ENCODE peak calls at places on chromosomes 7 and 10, in ten cellular contexts. H is astrocyte, Z is neural progenitor cell, M is astrocyte of the spinal cord, L is fibroblast of mammary gland, F is BJ, P is esophagus muscularis mucosa, E is uterus, X is tibial artery, D is heart left ventricle. A is an unnamed sample.
A peak's percentile ranks its signal among the peaks of the same experiment; 100 is the strongest.

GRCh38 chr7:128447944-128448556 is 7.6 kb upstream of the HILPDA start:
- DNase-seq in D (no peak), L (no peak), F (no peak), M (no peak), H (no peak), X (no peak), E (no peak), Z (no peak), P (peak; percentile 75), A (no peak)

GRCh38 chr7:128906766-128907559 is 3.5 kb downstream of the KCP start:
- DNase-seq in M (no peak), E (no peak), P (no peak), L (no peak), D (peak; percentile 17), Z (no peak), H (no peak), F (no peak), X (no peak), A (no peak)

GRCh38 chr7:91759205-91759863 is 121.2 kb downstream of the MTERF1 start:
- DNase-seq in E (no peak), H (peak; percentile 22), D (no peak), Z (peak; percentile 38), F (no peak), L (peak; percentile 40), M (peak; percentile 50), P (no peak), X (no peak), A (peak; percentile 64)

GRCh38 chr10:19699299-19699698 is 116.9 kb upstream of the PLXDC2 start:
- DNase-seq in E (no peak), M (no peak), P (no peak), L (no peak), X (no peak), F (no peak), D (no peak), Z (no peak), H (no peak), A (no peak)

GRCh38 chr10:43076311-43076875 is 476 bp upstream of the RET start:
- DNase-seq in P (no peak), H (no peak), E (no peak), D (no peak), M (peak; percentile 3), L (no peak), F (no peak), Z (peak; percentile 68), X (no peak), A (no peak)

GRCh38 chr7:29639887-29640600 is 76.4 kb downstream of the PRR15 start:
- DNase-seq in P (peak; percentile 77), D (no peak), F (no peak), M (no peak), Z (no peak), H (no peak), X (no peak), L (no peak), E (no peak), A (no peak)

GRCh38 chr7:100803398-100804161 is 23.7 kb downstream of the EPHB4 start:
- DNase-seq in D (peak; percentile 85), M (peak; percentile 88), X (peak; percentile 81), P (peak; percentile 96), F (peak; percentile 39), E (peak; percentile 93), Z (peak; percentile 84), H (peak; percentile 75), L (peak; percentile 88), A (peak; percentile 89)

GRCh38 chr10:72637398-72637857 is 11.5 kb upstream of the MICU1 start:
- DNase-seq in H (peak; percentile 77), M (peak; percentile 52), F (peak; percentile 8), L (peak; percentile 88), X (peak; percentile 37), Z (no peak), D (peak; percentile 70), P (no peak), E (no peak), A (peak; percentile 52)

GRCh38 chr10:35758086-35758485 is 116.0 kb upstream of the FZD8 start:
- DNase-seq in P (peak; percentile 68), H (no peak), X (peak; percentile 71), M (no peak), D (peak; percentile 46), Z (no peak), E (no peak), F (no peak), L (peak; percentile 56), A (peak; percentile 53)

GRCh38 chr7:45421096-45421495 is 153.1 kb upstream of the ADCY1 start:
- DNase-seq in E (no peak), X (no peak), F (no peak), M (peak; percentile 42), P (no peak), Z (no peak), D (no peak), H (peak; percentile 56), L (peak; percentile 77), A (peak; percentile 22)

GRCh38 chr10:114174462-114175190 is 623 bp upstream of the CCDC186 start:
- DNase-seq in E (peak; percentile 45), D (peak; percentile 77), P (peak; percentile 92), L (peak; percentile 79), F (no peak), X (peak; percentile 73), Z (peak; percentile 43), H (peak; percentile 9), M (peak; percentile 26), A (peak; percentile 84)

GRCh38 chr7:77542399-77542798 is 5.3 kb downstream of the PTPN12 start:
- DNase-seq in F (no peak), H (peak; percentile 5), L (peak; percentile 50), D (no peak), M (no peak), Z (no peak), P (no peak), E (no peak), X (no peak), A (no peak)

GRCh38 chr7:77540402-77540822 is 3.3 kb downstream of the PTPN12 start:
- DNase-seq in Z (no peak), D (no peak), H (no peak), L (no peak), F (no peak), X (no peak), M (no peak), P (no peak), E (no peak), A (no peak)

GRCh38 chr7:77544523-77544922 is 7.4 kb downstream of the PTPN12 start:
- DNase-seq in E (no peak), M (no peak), F (no peak), Z (no peak), X (no peak), D (no peak), P (no peak), H (no peak), L (no peak), A (no peak)

GRCh38 chr7:77542895-77543294 is 5.8 kb downstream of the PTPN12 start:
- DNase-seq in M (no peak), X (no peak), E (no peak), D (no peak), Z (no peak), P (no peak), H (no peak), L (no peak), F (no peak), A (no peak)

DNA sequence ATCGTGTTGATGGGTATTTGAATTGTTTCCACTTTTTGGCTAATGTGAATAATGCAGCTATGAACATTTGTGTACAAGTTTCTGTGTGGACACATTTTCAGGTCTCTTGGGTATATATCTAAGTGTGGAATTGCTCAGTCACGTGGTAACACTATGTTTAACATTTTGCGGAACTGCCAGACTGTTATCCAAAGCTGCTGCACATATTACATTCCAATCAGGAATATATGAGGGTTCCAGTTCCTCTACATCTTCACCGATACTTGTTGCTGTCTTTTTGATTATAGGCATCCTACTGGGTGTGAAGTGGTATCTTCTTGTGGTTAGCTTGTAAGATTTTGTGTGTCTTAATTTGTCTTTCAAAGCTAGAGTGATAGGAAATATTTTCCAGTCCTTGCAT is 6.8 kb downstream of the PTPN12 start:
- DNase-seq in L (no peak), D (no peak), E (no peak), M (no peak), P (no peak), H (no peak), X (no peak), F (no peak), Z (no peak), A (no peak)
- H3K4me3 ChIP-seq in L (no peak overlapping the region), D (no peak overlapping the region), E (no peak overlapping the region), M (no peak overlapping the region), P (no peak overlapping the region), H (no peak overlapping the region), X (no peak overlapping the region), F (no peak overlapping the region), Z (no peak overlapping the region), A (no peak overlapping the region)

GRCh38 chr10:9766762-9767161 is 1250.9 kb upstream of the CELF2 start:
- DNase-seq in X (no peak), M (no peak), P (no peak), H (no peak), Z (no peak), D (no peak), L (no peak), F (no peak), E (no peak), A (peak; percentile 29)
- TF ChIP-seq CTCF in X (no peak), M (peak; percentile 33), P (no peak), H (no peak), Z (peak; percentile 37), D (no peak), L (peak; percentile 16), F (no peak), E (no peak), A (peak; percentile 37)

GRCh38 chr7:73945022-73945421 is 83.0 kb upstream of the ELN start:
- DNase-seq in P (no peak), M (no peak), X (no peak), D (no peak), H (no peak), Z (no peak), L (no peak), F (no peak), E (no peak), A (no peak)

GRCh38 chr7:73941836-73942551 is 81.0 kb downstream of the TMEM270 start:
- DNase-seq in E (no peak), Z (no peak), D (no peak), M (peak; percentile 40), H (peak; percentile 84), F (peak; percentile 31), X (no peak), L (peak; percentile 81), P (no peak), A (no peak)

GRCh38 chr7:73937014-73937413 is 76.1 kb downstream of the TMEM270 start:
- DNase-seq in H (no peak), F (no peak), L (peak; percentile 30), Z (no peak), P (no peak), D (no peak), E (no peak), X (no peak), M (no peak), A (no peak)

GRCh38 chr7:73939528-73939927 is 78.6 kb downstream of the TMEM270 start:
- DNase-seq in F (no peak), M (no peak), H (no peak), X (no peak), P (no peak), D (no peak), L (no peak), Z (no peak), E (no peak), A (no peak)

GRCh38 chr7:73940701-73941238 is 79.8 kb downstream of the TMEM270 start:
- DNase-seq in L (no peak), P (no peak), E (no peak), X (no peak), H (no peak), M (no peak), Z (no peak), D (no peak), F (no peak), A (no peak)
- H3K4me3 ChIP-seq in L (no peak overlapping the region), P (no peak overlapping the region), E (no peak overlapping the region), X (no peak overlapping the region), H (no peak overlapping the region), M (no peak overlapping the region), Z (no peak overlapping the region), D (no peak overlapping the region), F (no peak overlapping the region), A (no peak overlapping the region)

GRCh38 chr10:94008526-94008925 is 14.8 kb downstream of the PLCE1 start:
- DNase-seq in Z (no peak), M (no peak), E (no peak), L (no peak), H (no peak), P (no peak), X (no peak), F (no peak), D (no peak), A (no peak)
- TF ChIP-seq CTCF in Z (no peak), M (no peak), E (no peak), L (no peak), H (no peak), P (no peak), X (no peak), F (no peak), D (no peak), A (no peak)